ENCODE peak calls at places on chromosome 3, in seven cellular contexts. One of them, this sample, is unnamed.

GRCh38 chr3:145911016-145911415 is 250.0 kb downstream of the PLOD2 start:
- DNase-seq in IMR-90: no peak
- DNase-seq in heart left ventricle: no peak
- DNase-seq in adrenal gland: no peak
- DNase-seq in A549: no peak
- DNase-seq in endothelial cell of umbilical vein: no peak
- DNase-seq in body of pancreas: no peak
- DNase-seq in this sample: no peak

GRCh38 chr3:184234671-184235380 is 5.4 kb downstream of the VWA5B2 start:
- DNase-seq in IMR-90: no peak
- DNase-seq in heart left ventricle: no peak
- DNase-seq in adrenal gland: no peak
- DNase-seq in A549: no peak
- DNase-seq in endothelial cell of umbilical vein: no peak
- DNase-seq in body of pancreas: no peak
- DNase-seq in this sample: no peak

GRCh38 chr3:161423911-161424522 is 52.7 kb upstream of the SPTSSB start:
- DNase-seq in IMR-90: peak; percentile 42
- DNase-seq in heart left ventricle: no peak
- DNase-seq in adrenal gland: no peak
- DNase-seq in A549: peak; percentile 31
- DNase-seq in endothelial cell of umbilical vein: peak; percentile 44
- DNase-seq in body of pancreas: no peak
- DNase-seq in this sample: peak; percentile 22

GRCh38 chr3:127775398-127776109 is 46.8 kb downstream of the MGLL start:
- DNase-seq in IMR-90: peak; percentile 90
- DNase-seq in heart left ventricle: peak; percentile 80
- DNase-seq in adrenal gland: peak; percentile 54
- DNase-seq in A549: no peak
- DNase-seq in endothelial cell of umbilical vein: peak; percentile 61
- DNase-seq in body of pancreas: no peak
- DNase-seq in this sample: no peak

GRCh38 chr3:24100694-24101402 is 155.8 kb downstream of the NR1D2 start:
- DNase-seq in IMR-90: peak; percentile 5
- DNase-seq in heart left ventricle: peak; percentile 36
- DNase-seq in adrenal gland: no peak
- DNase-seq in A549: no peak
- DNase-seq in endothelial cell of umbilical vein: no peak
- DNase-seq in body of pancreas: no peak
- DNase-seq in this sample: no peak

GRCh38 chr3:120839120-120839519 is 68.9 kb upstream of the STXBP5L start:
- DNase-seq in IMR-90: no peak
- DNase-seq in heart left ventricle: no peak
- DNase-seq in adrenal gland: no peak
- DNase-seq in A549: no peak
- DNase-seq in endothelial cell of umbilical vein: no peak
- DNase-seq in body of pancreas: no peak
- DNase-seq in this sample: peak; percentile 4

GRCh38 chr3:184193991-184194539 is 8.1 kb downstream of the ABCF3 start:
- DNase-seq in IMR-90: no peak
- DNase-seq in heart left ventricle: no peak
- DNase-seq in adrenal gland: peak; percentile 59
- DNase-seq in A549: no peak
- DNase-seq in endothelial cell of umbilical vein: no peak
- DNase-seq in body of pancreas: no peak
- DNase-seq in this sample: no peak

GRCh38 chr3:61452536-61452991 is 108.8 kb upstream of the PTPRG start:
- DNase-seq in IMR-90: peak; percentile 44
- DNase-seq in heart left ventricle: no peak
- DNase-seq in adrenal gland: no peak
- DNase-seq in A549: no peak
- DNase-seq in endothelial cell of umbilical vein: no peak
- DNase-seq in body of pancreas: no peak
- DNase-seq in this sample: no peak

GRCh38 chr3:119098620-119099222 is 47.2 kb upstream of the TEX55 start:
- DNase-seq in IMR-90: peak; percentile 40
- DNase-seq in heart left ventricle: no peak
- DNase-seq in adrenal gland: no peak
- DNase-seq in A549: peak; percentile 31
- DNase-seq in endothelial cell of umbilical vein: peak; percentile 40
- DNase-seq in body of pancreas: no peak
- DNase-seq in this sample: peak; percentile 47

GRCh38 chr3:98326494-98326893 is 27.2 kb upstream of the OR5K4 start:
- DNase-seq in IMR-90: no peak
- DNase-seq in heart left ventricle: no peak
- DNase-seq in adrenal gland: no peak
- DNase-seq in A549: no peak
- DNase-seq in endothelial cell of umbilical vein: no peak
- DNase-seq in body of pancreas: no peak
- DNase-seq in this sample: no peak

GRCh38 chr3:9102240-9102841 is 139.1 kb upstream of the RAD18 start:
- DNase-seq in IMR-90: no peak
- DNase-seq in heart left ventricle: no peak
- DNase-seq in adrenal gland: no peak
- DNase-seq in A549: no peak
- DNase-seq in endothelial cell of umbilical vein: no peak
- DNase-seq in body of pancreas: no peak
- DNase-seq in this sample: no peak

GRCh38 chr3:156535162-156535627 is 19.7 kb downstream of the SSR3 start:
- DNase-seq in IMR-90: peak; percentile 100
- DNase-seq in heart left ventricle: peak; percentile 79
- DNase-seq in adrenal gland: peak; percentile 95
- DNase-seq in A549: peak; percentile 62
- DNase-seq in endothelial cell of umbilical vein: peak; percentile 94
- DNase-seq in body of pancreas: peak; percentile 59
- DNase-seq in this sample: no peak
- TF ChIP-seq POLR2A in IMR-90: peak; percentile 74
- TF ChIP-seq POLR2A in heart left ventricle: no peak
- TF ChIP-seq POLR2A in adrenal gland: peak; percentile 70
- TF ChIP-seq POLR2A in A549: no peak
- TF ChIP-seq POLR2A in endothelial cell of umbilical vein: peak; percentile 58
- TF ChIP-seq POLR2A in body of pancreas: peak; percentile 34
- TF ChIP-seq POLR2A in this sample: no peak

GRCh38 chr3:36907911-36908646 is 36.8 kb downstream of the TRANK1 start:
- DNase-seq in IMR-90: peak; percentile 81
- DNase-seq in heart left ventricle: peak; percentile 51
- DNase-seq in adrenal gland: peak; percentile 62
- DNase-seq in A549: peak; percentile 79
- DNase-seq in endothelial cell of umbilical vein: peak; percentile 90
- DNase-seq in body of pancreas: peak; percentile 40
- DNase-seq in this sample: peak; percentile 72
- TF ChIP-seq POLR2A in IMR-90: no peak
- TF ChIP-seq POLR2A in heart left ventricle: no peak
- TF ChIP-seq POLR2A in adrenal gland: no peak
- TF ChIP-seq POLR2A in A549: no peak
- TF ChIP-seq POLR2A in endothelial cell of umbilical vein: peak; percentile 10
- TF ChIP-seq POLR2A in body of pancreas: no peak
- TF ChIP-seq POLR2A in this sample: peak; percentile 56

DNA sequence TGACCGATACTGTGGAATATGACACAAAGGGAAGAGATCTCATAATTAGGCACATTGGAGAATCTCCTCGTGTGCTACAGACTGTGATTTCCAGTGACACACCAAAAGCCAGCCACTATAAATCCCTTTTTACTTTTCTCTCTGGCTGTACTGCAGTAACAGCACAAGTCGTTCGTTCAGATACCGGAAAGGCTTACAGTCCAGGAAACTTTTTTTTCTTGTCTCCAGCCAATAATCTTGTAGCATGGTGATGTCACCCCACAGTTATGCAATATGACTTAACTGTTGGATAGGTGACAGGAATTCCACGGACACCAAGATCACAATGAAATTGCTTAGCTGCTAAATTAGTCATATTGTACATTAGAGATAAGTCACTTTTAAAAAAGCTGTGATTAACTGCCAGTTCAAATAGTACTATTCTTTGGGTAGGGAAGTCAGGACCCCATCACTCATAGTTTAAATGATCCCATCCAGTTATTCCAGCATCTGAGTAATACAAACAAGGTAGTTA is 36.3 kb upstream of the TSC22D2 start:
- DNase-seq in IMR-90: peak; percentile 99
- DNase-seq in heart left ventricle: peak; percentile 30
- DNase-seq in adrenal gland: peak; percentile 83
- DNase-seq in A549: peak; percentile 64
- DNase-seq in endothelial cell of umbilical vein: peak; percentile 100
- DNase-seq in body of pancreas: peak; percentile 69
- DNase-seq in this sample: no peak
- TF ChIP-seq POLR2A in IMR-90: peak; percentile 75
- TF ChIP-seq POLR2A in heart left ventricle: peak; percentile 32
- TF ChIP-seq POLR2A in adrenal gland: peak; percentile 93
- TF ChIP-seq POLR2A in A549: no peak
- TF ChIP-seq POLR2A in endothelial cell of umbilical vein: peak; percentile 86
- TF ChIP-seq POLR2A in body of pancreas: peak; percentile 75
- TF ChIP-seq POLR2A in this sample: no peak

DNA sequence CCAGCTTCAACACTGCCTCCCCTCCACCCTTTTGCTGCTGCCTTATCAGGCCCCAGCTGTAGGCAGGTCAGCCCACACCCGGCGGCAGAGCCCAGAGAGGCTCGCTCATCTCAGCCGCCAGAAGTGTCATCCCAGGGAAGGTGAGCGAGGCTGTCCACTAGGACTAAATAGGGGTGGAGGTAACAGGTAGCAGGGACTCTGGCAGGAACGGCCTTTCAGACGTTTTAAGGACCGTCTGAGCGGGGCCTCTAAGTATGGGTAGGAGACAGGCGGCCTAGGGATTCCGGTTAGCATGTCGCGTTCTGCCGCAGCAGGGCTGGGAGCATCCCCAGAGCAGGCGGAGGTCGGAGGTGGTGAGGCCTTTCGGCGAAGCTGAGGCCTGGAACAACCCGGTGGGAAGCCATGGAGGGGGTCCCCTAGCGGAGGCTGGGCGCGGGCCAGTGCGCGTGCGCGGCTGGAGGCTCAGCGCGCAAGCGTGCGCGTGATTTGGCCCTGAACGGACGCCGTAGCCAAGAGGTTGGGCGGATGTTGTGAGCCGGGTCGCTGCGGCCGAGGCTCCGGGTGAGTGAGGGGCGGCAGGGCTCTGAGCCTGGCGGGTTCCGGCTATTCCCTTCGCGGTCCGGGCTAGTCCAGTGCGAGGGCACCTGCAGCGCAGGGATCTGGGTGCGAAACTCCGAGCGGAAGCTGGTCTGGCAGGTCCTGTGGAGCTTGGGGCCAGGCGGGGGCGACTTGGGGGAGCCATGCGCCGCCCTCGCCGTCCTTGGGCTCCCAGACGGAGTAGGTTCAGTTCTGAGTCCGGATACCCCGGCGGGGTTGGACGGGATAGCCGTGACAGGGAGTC is at the start of the genes MST1 and RNF123:
- DNase-seq in IMR-90: peak; percentile 89
- DNase-seq in heart left ventricle: peak; percentile 95
- DNase-seq in adrenal gland: peak; percentile 87
- DNase-seq in A549: peak; percentile 70
- DNase-seq in endothelial cell of umbilical vein: peak; percentile 92
- DNase-seq in body of pancreas: peak; percentile 87
- DNase-seq in this sample: no peak
- TF ChIP-seq POLR2A in IMR-90: no peak
- TF ChIP-seq POLR2A in heart left ventricle: peak; percentile 72
- TF ChIP-seq POLR2A in adrenal gland: peak; percentile 41
- TF ChIP-seq POLR2A in A549: peak; percentile 73
- TF ChIP-seq POLR2A in endothelial cell of umbilical vein: peak; percentile 64
- TF ChIP-seq POLR2A in body of pancreas: peak; percentile 58
- TF ChIP-seq POLR2A in this sample: peak; percentile 84

DNA sequence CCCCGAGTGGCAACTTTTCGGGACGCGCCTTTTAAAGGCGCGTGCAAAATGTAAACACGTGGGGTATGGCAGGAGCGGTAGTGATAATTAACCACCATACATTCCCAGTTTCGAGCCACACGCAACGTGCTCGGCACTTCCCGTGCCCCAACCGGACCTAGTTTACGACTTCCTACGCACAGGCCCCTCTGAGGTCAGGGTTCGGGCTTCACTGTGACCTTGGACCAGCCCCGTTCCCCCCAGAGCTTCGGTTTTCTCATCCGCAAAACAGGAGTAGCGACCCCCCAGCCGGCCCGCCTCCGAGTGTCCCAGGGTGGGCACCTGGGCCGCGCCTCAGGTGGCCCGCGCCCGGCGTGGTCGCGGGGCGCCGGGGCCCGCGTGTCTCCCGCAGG is 451 bp downstream of the CHCHD4 start:
- DNase-seq in IMR-90: no peak
- DNase-seq in heart left ventricle: peak; percentile 83
- DNase-seq in adrenal gland: peak; percentile 69
- DNase-seq in A549: peak; percentile 57
- DNase-seq in endothelial cell of umbilical vein: no peak
- DNase-seq in body of pancreas: peak; percentile 62
- DNase-seq in this sample: peak; percentile 72
- TF ChIP-seq POLR2A in IMR-90: no peak
- TF ChIP-seq POLR2A in heart left ventricle: no peak
- TF ChIP-seq POLR2A in adrenal gland: no peak
- TF ChIP-seq POLR2A in A549: peak; percentile 31
- TF ChIP-seq POLR2A in endothelial cell of umbilical vein: no peak
- TF ChIP-seq POLR2A in body of pancreas: no peak
- TF ChIP-seq POLR2A in this sample: no peak

DNA sequence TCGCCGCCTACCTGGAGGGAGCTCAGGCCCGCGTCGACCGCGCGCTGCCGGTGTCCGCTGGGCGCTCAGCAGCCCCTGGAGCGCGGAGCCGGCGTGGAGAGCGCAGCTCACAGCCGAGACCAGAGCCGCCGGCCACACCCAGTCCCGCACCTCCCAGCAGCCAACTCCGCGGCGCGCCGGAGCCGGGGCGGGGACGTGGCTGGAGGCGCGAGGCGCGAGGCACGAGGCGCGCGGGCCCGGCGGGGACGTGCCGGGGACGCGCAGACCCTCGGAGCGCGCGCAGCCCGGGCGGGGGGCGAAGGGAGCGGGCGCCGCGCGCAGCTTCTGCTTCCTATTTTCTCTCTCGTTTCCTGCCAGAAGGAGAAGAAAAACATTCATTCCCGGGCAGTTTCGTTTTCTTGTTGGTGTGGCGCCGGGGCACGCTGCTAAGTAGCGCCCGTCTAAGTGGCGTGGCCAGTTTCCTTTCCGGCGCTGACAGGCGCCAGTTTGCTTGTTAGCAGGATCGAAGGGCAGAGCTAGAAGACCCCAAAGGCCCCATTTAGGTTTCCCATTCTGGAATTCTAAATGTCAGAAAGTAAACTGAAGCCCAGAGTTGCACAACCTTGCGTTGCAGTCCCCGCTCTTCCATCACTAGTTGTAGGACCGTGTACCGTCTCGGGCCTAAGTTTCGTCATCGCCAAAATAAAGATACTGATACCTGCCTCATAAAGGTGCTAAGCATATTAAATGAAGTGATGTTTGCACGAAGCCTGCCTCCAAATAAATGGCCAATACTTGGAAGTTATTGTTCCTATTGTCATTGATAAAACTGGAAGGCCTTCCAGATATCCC is at the start of gene GNB4:
- DNase-seq in IMR-90: peak; percentile 82
- DNase-seq in heart left ventricle: peak; percentile 91
- DNase-seq in adrenal gland: peak; percentile 66
- DNase-seq in A549: peak; percentile 57
- DNase-seq in endothelial cell of umbilical vein: peak; percentile 96
- DNase-seq in body of pancreas: peak; percentile 47
- DNase-seq in this sample: peak; percentile 91
- TF ChIP-seq POLR2A in IMR-90: peak; percentile 56
- TF ChIP-seq POLR2A in heart left ventricle: peak; percentile 65
- TF ChIP-seq POLR2A in adrenal gland: peak; percentile 57
- TF ChIP-seq POLR2A in A549: peak; percentile 74
- TF ChIP-seq POLR2A in endothelial cell of umbilical vein: peak; percentile 87
- TF ChIP-seq POLR2A in body of pancreas: peak; percentile 36
- TF ChIP-seq POLR2A in this sample: peak; percentile 30